ENCODE peak calls at places on chromosomes 4 and X, in five cellular contexts. T is CD4-positive, CD25-positive, alpha-beta regulatory T cell; K is choroid plexus epithelial cell; R is HAP-1; Q is MM.1S. C is an unnamed sample.

GRCh38 chr4:48031802-48032525 is 15.4 kb downstream of the NIPAL1 start:
- DNase-seq in Q (no peak), T (no peak), R (no peak), K (peak), C (peak)

GRCh38 chr4:11397819-11398610 is 30.7 kb downstream of the HS3ST1 start:
- DNase-seq in Q (peak), T (no peak), K (no peak), R (no peak), C (no peak)

GRCh38 chrX:51336584-51336983 is 4.0 kb downstream of the NUDT10 start:
- DNase-seq in R (peak), Q (peak), K (peak), T (no peak), C (peak)

GRCh38 chrX:120755066-120755846 is 120.4 kb downstream of the CT47B1 start:
- DNase-seq in T (no peak), K (no peak), Q (peak), R (no peak), C (no peak)

GRCh38 chrX:110665636-110666035 is 130.0 kb downstream of the CHRDL1 start:
- DNase-seq in Q (peak), T (no peak), K (peak), R (peak), C (peak)

GRCh38 chr4:168917150-168917779 is 92.8 kb downstream of the CBR4 start:
- DNase-seq in K (peak), T (no peak), Q (peak), R (no peak), C (peak)

GRCh38 chr4:15482842-15483241 is 13.2 kb downstream of the CC2D2A start:
- DNase-seq in K (peak), T (no peak), R (no peak), Q (no peak), C (peak)

GRCh38 chrX:107684956-107685385 is 56.7 kb downstream of the PRPS1 start:
- DNase-seq in T (no peak), K (peak), Q (peak), R (peak), C (peak)

GRCh38 chr4:119046263-119046662 is 89.4 kb upstream of the MYOZ2 start:
- DNase-seq in T (no peak), Q (peak), K (peak), R (no peak), C (no peak)

GRCh38 chr4:16626945-16627344 is 271.5 kb downstream of the LDB2 start:
- DNase-seq in R (no peak), T (no peak), K (peak), Q (no peak), C (peak)

GRCh38 chr4:99934891-99935290 is 11.5 kb downstream of the DNAJB14 start:
- DNase-seq in R (no peak), T (no peak), Q (no peak), K (no peak), C (no peak)

GRCh38 chrX:40300286-40300890 is 202.6 kb upstream of the BCOR start:
- DNase-seq in R (no peak), K (no peak), T (no peak), Q (no peak), C (no peak)

GRCh38 chr4:47213971-47214370 is 182.6 kb downstream of the GABRB1 start:
- DNase-seq in K (peak), T (no peak), Q (no peak), R (no peak), C (peak)

GRCh38 chrX:71650333-71650969 is 16.9 kb upstream of the LOC101059915 start:
- DNase-seq in K (peak), T (no peak), R (no peak), Q (peak), C (no peak)

GRCh38 chr4:124947622-124948265 is 235.2 kb upstream of the ANKRD50 start:
- DNase-seq in R (no peak), K (peak), Q (peak), T (no peak), C (no peak)

GRCh38 chr4:19167321-19167720 is 1084.4 kb upstream of the SLIT2 start:
- DNase-seq in R (no peak), K (no peak), Q (no peak), T (no peak), C (no peak)

GRCh38 chr4:184475096-184475461 is 729 bp upstream of the IRF2 start:
- DNase-seq in T (peak), K (peak), R (peak), Q (peak), C (peak)

GRCh38 chrX:15786930-15787329 is 3.4 kb upstream of the ZRSR2 start:
- DNase-seq in Q (no peak), K (no peak), T (no peak), R (peak), C (no peak)

GRCh38 chrX:87900320-87900908 is 382.8 kb downstream of the KLHL4 start:
- DNase-seq in K (no peak), T (no peak), Q (peak), R (no peak), C (no peak)
- H3K4me3 ChIP-seq in K (no peak), T (no peak), Q (no peak), R (peak), C (no peak)

DNA sequence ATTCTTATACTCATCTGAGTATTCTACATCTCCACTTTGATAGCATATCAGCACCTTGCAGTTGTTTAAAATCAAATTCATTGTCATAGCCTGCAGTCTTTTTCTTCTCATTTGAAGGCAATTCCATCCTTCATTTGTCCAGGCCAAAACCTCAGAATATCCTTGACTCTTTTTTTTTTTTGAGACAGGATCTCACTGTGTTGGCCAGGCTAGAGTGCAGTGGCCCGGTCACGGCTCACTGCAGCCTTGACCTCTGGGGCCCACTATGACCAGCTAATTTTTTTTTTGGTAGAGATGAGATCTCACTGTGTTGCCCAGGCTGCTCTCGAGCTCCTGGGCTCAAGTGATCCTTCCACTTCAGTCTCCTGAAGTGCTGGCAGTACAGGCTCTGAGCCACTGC is 2.6 kb downstream of the MRPL1 start:
- DNase-seq in R (no peak), K (no peak), T (no peak), Q (no peak), C (no peak)
- H3K4me3 ChIP-seq in R (no peak), K (no peak), T (no peak), Q (no peak), C (no peak)

GRCh38 chr4:76307670-76308014 is 1.1 kb downstream of the STBD1 start:
- DNase-seq in K (no peak), Q (peak), T (no peak), R (no peak), C (no peak)

GRCh38 chr4:76310683-76311082 is 4.2 kb downstream of the STBD1 start:
- DNase-seq in K (no peak), Q (no peak), R (no peak), T (no peak), C (no peak)

GRCh38 chr4:76306882-76307669 is 543 bp downstream of the STBD1 start:
- DNase-seq in Q (peak), T (no peak), K (peak), R (peak), C (peak)

GRCh38 chr4:76309939-76310549 is 3.5 kb downstream of the STBD1 start:
- DNase-seq in T (no peak), K (no peak), Q (no peak), R (no peak), C (no peak)

DNA sequence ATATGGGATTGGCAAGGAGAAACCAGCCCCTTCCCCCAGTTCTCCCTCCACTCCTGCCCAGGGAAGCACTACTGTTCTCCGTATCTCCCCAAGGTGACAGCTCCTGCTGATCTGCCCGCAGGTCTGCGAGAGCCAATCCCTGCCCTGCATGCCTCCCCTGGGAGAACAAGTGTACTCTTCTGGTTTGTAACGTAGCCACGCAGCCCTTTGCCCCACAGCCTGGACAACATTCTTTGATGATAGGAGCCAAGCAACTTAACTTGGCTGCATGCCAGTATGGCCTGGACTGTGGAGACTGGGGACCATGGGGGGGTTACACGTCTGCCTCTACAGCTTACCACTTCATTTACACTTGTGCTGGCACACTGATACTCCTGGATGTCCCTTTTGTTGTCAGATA is 2.0 kb downstream of the STBD1 start:
- DNase-seq in Q (no peak), K (peak), T (no peak), R (no peak), C (no peak)
- H3K4me3 ChIP-seq in Q (peak), K (no peak), T (no peak), R (no peak), C (no peak)

DNA sequence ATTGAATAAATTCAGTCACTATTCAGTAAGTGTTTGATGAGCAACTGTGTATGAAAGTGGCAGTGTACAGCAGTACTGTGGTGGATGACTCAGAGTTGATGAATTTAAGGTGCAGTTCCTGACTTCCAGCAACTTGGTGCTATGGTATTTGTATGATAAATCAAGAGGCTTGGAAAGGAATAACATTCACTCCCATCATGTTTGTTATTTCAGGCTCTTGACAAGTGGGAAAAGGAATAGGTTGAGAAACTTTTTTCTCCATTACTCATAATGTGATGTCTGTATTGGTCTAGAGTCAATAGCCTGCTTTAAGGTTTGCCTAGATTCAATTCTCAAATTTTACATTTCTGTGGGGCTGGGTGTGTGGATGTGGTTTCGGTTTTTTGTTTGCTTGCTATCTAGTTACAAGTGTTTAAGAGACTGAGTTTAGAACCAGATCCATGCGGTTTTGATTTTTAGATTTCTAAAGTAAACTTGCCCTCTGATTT is 35.1 kb upstream of the CYP2U1 start:
- DNase-seq in T (no peak), R (no peak), Q (no peak), K (peak), C (peak)
- H3K4me3 ChIP-seq in T (no peak), R (no peak), Q (no peak), K (peak), C (no peak)

DNA sequence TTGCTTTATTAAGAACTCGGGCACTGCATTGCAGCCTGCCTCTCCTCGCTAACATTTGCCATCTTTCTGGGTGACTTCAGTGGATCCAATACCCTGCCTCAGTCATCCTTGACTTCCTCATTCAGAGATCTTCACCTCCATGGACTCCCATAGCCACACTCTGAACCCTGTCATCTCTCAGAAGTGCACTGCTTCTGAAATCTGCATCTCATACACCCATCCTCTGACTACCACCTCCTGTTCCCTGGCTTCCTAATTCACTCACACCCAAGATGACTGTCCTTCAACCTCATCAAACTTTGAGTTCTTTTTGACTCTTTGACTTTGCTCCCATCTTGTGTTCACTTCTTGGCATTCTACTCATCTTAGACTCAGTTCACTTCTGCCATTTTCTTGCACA is 25.3 kb upstream of the CYBB start:
- DNase-seq in K (no peak), T (no peak), Q (no peak), R (no peak), C (no peak)
- H3K4me3 ChIP-seq in K (no peak), T (peak), Q (no peak), R (no peak), C (no peak)

DNA sequence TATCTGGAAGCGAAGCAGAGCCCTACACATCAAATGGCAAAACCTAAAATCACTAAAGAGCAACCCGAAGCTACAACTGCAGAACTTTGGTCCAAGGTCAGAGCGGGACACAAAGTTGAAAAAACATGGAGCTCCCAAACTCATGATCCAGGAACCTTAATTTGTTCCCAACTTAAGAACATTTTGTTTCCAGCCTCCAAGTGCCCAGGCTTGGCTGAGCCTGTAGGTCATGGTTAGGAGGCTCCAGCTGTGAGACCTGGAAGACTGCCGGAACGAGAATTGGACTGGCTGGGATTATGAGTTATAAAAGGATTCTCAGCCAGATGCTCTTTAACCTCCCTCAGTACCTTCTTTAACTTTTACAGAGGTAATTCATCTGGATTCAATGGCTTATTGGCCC is 349.1 kb upstream of the DDX53 start:
- DNase-seq in R (no peak), Q (no peak), T (no peak), K (no peak), C (no peak)
- H3K4me3 ChIP-seq in R (no peak), Q (no peak), T (no peak), K (no peak), C (no peak)

DNA sequence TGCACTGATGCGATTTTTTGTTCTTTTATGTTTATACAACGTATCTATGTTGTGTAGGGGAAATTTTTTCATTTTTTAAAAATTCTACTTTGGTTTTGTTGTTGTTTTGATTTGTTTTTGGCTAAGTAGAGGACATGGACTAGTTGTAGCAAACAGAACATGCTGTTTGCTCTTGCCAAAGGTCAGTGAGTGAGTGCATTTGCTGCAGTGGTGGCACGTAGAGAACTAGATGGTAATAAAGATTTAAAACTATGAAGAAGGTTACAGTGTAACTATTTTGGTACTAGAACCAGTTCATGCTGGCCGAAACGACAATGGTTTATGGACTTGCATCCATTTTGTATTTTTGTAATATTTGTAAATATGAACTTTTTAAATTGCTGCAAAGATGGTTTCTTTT is 1.9 kb upstream of the SCML1 start:
- DNase-seq in R (no peak), Q (no peak), T (no peak), K (no peak), C (no peak)
- H3K4me3 ChIP-seq in R (no peak), Q (no peak), T (no peak), K (no peak), C (no peak)

GRCh38 chr4:40190880-40191815 is 5.7 kb upstream of the RHOH start:
- DNase-seq in K (no peak), Q (peak), T (no peak), R (no peak), C (no peak)
- H3K4me3 ChIP-seq in K (no peak), Q (peak), T (peak), R (no peak), C (no peak)

DNA sequence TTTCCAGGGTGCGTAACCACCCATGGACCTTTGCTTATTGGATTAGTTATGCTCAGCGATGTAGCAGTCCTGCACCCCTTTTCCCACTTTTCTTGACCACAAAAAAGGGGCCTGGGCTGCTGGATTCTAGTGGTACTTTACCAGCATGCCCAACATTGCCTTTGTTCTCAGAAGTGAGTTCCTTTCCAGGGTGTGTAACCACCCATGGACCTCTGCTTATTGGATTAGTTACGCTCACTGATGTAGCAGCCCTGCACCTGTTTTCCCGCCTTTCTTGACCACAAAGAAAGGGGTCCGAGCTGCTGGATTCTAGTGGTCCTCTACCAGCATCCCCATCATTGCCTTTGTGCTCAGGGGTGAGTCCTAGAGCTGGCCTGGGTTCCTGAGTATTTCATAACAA is 138.2 kb downstream of the COX18 start:
- DNase-seq in T (no peak), K (no peak), R (no peak), Q (no peak), C (no peak)
- H3K4me3 ChIP-seq in T (no peak), K (no peak), R (no peak), Q (no peak), C (no peak)

C was measured in brain microvascular endothelial cell.